ENCODE peak calls at places on chromosomes 5 and 9, in five cellular contexts. X is right atrium auricular region, F is fibroblast of lung, A is lower lobe of right lung, H is dorsolateral prefrontal cortex. C is an unnamed sample.
A peak's percentile ranks its signal among the peaks of the same experiment; 100 is the strongest.

GRCh38 chr5:110590187-110590586 is 136.3 kb downstream of the TMEM232 start:
- DNase-seq in X (no peak), F (peak; percentile 25), A (no peak), H (no peak), C (peak; percentile 10)

GRCh38 chr5:156431956-156432829 is 105.2 kb downstream of the SGCD start:
- DNase-seq in X (no peak), F (no peak), A (no peak), H (no peak), C (no peak)

GRCh38 chr9:78025186-78025585 is 6.4 kb downstream of the GNAQ start:
- DNase-seq in X (no peak), F (no peak), A (no peak), H (no peak), C (no peak)

GRCh38 chr9:7259544-7260241 is 501.9 kb downstream of the KDM4C start:
- DNase-seq in X (no peak), F (no peak), A (no peak), H (no peak), C (no peak)

GRCh38 chr5:136036293-136036911 is 7.6 kb downstream of the TGFBI start:
- DNase-seq in X (no peak), F (no peak), A (no peak), H (no peak), C (no peak)

GRCh38 chr5:76083555-76084495 is 642 bp downstream of the SV2C start:
- DNase-seq in X (no peak), F (no peak), A (no peak), H (no peak), C (no peak)

GRCh38 chr9:71509054-71509453 is 259.3 kb downstream of the CEMIP2 start:
- DNase-seq in X (no peak), F (no peak), A (no peak), H (no peak), C (no peak)

GRCh38 chr5:50709471-50709870 is 43.0 kb downstream of the PARP8 start:
- DNase-seq in X (no peak), F (peak; percentile 49), A (no peak), H (no peak), C (no peak)

GRCh38 chr5:135271533-135272310 is 127.3 kb downstream of the MACROH2A1 start:
- DNase-seq in X (no peak), F (peak; percentile 34), A (no peak), H (no peak), C (no peak)

GRCh38 chr5:59001154-59001553 is 418.3 kb downstream of the RAB3C start:
- DNase-seq in X (no peak), F (no peak), A (no peak), H (no peak), C (no peak)

GRCh38 chr5:87099967-87100366 is 167.7 kb upstream of the RASA1 start:
- DNase-seq in X (no peak), F (no peak), A (no peak), H (no peak), C (no peak)

GRCh38 chr9:113600871-113601545 is 137.5 kb downstream of the RGS3 start:
- DNase-seq in X (no peak), F (no peak), A (peak; percentile 21), H (no peak), C (no peak)

GRCh38 chr5:147427784-147428401 is 82.0 kb downstream of the DPYSL3 start:
- DNase-seq in X (peak; percentile 69), F (peak; percentile 64), A (no peak), H (no peak), C (no peak)

GRCh38 chr9:91298304-91298703 is 63.4 kb downstream of the AUH start:
- DNase-seq in X (no peak), F (peak; percentile 91), A (no peak), H (no peak), C (no peak)

GRCh38 chr5:129631946-129632345 is 115.9 kb upstream of the MINAR2 start:
- DNase-seq in X (no peak), F (peak; percentile 2), A (no peak), H (no peak), C (no peak)

GRCh38 chr5:65994117-65994786 is 67.9 kb downstream of the ERBIN start:
- DNase-seq in X (no peak), F (no peak), A (no peak), H (no peak), C (no peak)

GRCh38 chr5:56100429-56101176 is 105.8 kb upstream of the IL6ST start:
- DNase-seq in X (no peak), F (no peak), A (no peak), H (no peak), C (no peak)

GRCh38 chr9:121725008-121725795 is 73.8 kb downstream of the DAB2IP start:
- DNase-seq in X (peak; percentile 98), F (peak; percentile 100), A (peak; percentile 84), H (peak; percentile 90), C (peak; percentile 83)

GRCh38 chr9:125785187-125785840 is 38.1 kb downstream of the PBX3 start:
- DNase-seq in X (no peak), F (no peak), A (no peak), H (no peak), C (no peak)

GRCh38 chr5:170760126-170760525 is 23.4 kb upstream of the GABRP start:
- DNase-seq in X (no peak), F (no peak), A (no peak), H (no peak), C (no peak)

GRCh38 chr5:79070002-79070567 is 518 bp downstream of the BHMT2 start:
- DNase-seq in X (no peak), F (peak; percentile 34), A (no peak), H (no peak), C (no peak)

GRCh38 chr5:150175536-150175935 is 9.0 kb downstream of the CDX1 start:
- DNase-seq in X (no peak), F (no peak), A (no peak), H (no peak), C (no peak)

GRCh38 chr5:116626272-116626723 is 51.7 kb upstream of the SEMA6A start:
- DNase-seq in X (peak; percentile 93), F (peak; percentile 90), A (no peak), H (peak; percentile 36), C (no peak)

GRCh38 chr9:89483592-89484474 is 14.1 kb downstream of the SEMA4D start:
- DNase-seq in X (no peak), F (no peak), A (peak; percentile 60), H (no peak), C (no peak)

GRCh38 chr9:74755355-74755754 is 132.4 kb downstream of the TRPM6 start:
- DNase-seq in X (no peak), F (no peak), A (no peak), H (no peak), C (no peak)

GRCh38 chr9:72363226-72363625 is 1.8 kb downstream of the ZFAND5 start:
- DNase-seq in X (no peak), F (no peak), A (no peak), H (no peak), C (no peak)

GRCh38 chr5:33641722-33642505 is 201.1 kb downstream of the TARS1 start:
- DNase-seq in X (no peak), F (peak; percentile 58), A (no peak), H (no peak), C (no peak)

GRCh38 chr5:156479864-156480263 is 152.9 kb downstream of the SGCD start:
- DNase-seq in X (no peak), F (peak; percentile 98), A (no peak), H (no peak), C (peak; percentile 46)

GRCh38 chr5:18985397-18985796 is 1002.6 kb downstream of the CDH18 start:
- DNase-seq in X (no peak), F (no peak), A (no peak), H (no peak), C (no peak)

GRCh38 chr5:35407697-35408096 is 177.4 kb upstream of the PRLR start:
- DNase-seq in X (no peak), F (no peak), A (no peak), H (no peak), C (no peak)

DNA sequence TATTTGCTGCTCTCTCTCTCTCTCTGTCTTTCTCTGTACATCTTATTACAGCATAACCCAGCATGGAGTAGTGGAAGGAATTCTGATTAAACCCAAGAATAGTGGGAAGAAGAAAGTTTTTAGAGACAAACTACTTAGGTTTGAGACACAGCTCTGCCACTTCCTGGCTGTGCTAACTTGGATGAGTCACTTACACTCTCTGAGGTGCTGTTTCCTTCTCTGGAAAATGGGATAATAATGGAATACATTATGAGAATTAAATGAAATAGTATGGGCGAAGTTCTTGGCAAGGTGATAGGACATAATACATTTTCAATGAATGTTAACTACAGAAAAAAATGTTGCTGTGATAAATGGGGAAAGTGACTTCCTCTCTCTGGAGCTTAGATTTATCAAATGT is 27.4 kb downstream of the KIF4B start:
- DNase-seq in X (no peak), F (no peak), A (no peak), H (no peak), C (no peak)
- H3K4me3 ChIP-seq in X (no peak overlapping the region), F (no peak overlapping the region), A (no peak overlapping the region), H (no peak overlapping the region), C (no peak overlapping the region)

DNA sequence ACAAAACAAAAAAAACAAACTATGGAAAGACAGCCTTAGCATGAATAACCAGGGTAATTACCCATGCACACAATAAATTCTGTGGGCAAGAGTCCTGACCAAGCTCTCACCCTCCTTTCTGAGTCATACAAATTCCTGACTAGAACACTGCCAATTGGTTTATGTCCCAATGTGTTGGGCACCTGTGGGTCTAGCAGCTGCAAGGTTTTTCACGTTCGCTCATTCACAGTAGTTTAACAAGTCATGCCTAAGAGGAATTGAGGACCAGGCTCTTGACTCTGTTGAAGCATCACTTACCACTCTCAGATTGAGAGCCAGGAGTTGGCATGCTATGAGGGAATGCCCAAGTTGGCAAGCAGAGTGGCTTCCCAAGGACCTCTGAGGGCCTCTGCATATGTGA is 205.5 kb upstream of the SLC24A2 start:
- DNase-seq in X (no peak), F (peak; percentile 26), A (peak; percentile 45), H (no peak), C (no peak)
- H3K4me3 ChIP-seq in X (no peak overlapping the region), F (no peak overlapping the region), A (no peak overlapping the region), H (no peak overlapping the region), C (no peak overlapping the region)

GRCh38 chr5:54234304-54234938 is 76.0 kb downstream of the ARL15 start:
- DNase-seq in X (no peak), F (peak; percentile 81), A (no peak), H (no peak), C (no peak)
- H3K4me3 ChIP-seq in X (no peak overlapping the region), F (no peak overlapping the region), A (no peak overlapping the region), H (no peak overlapping the region), C (no peak overlapping the region)

DNA sequence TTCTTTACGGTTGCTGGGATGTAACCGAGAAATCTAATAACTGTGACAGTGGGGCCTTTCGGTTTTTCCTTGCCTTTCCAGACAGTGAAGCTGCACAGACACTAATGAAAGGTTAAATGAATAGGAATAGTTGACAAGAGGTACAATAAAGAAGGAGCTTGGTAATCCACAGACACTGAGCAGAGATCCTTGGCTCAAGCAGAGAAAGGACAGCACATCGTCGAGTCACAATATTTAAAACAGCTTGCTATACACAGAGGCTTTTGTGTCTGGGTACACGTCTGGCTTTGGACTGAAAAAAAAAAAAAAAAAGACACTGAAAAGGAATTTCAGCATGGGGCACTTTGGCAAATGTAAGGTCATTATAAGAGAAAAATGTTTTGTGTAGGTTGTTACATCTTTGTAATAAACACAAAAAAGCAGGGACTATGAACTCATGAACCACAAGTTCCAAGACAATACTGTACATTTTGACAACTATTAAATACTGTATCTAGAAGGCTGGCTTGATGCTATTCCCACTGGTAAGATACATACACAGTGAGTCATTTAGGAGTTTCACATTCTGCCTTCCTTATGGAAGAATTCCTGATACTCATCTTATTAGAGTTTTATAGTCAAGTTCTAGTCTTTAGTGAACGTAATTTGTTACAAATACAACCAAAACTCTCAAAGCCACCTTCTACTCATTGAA is 5.6 kb downstream of the BNC2 start:
- DNase-seq in X (no peak), F (peak; percentile 66), A (no peak), H (no peak), C (no peak)
- H3K4me3 ChIP-seq in X (no peak overlapping the region), F (peak overlapping the region; percentile 45), A (no peak overlapping the region), H (no peak overlapping the region), C (no peak overlapping the region)

GRCh38 chr9:108683245-108683644 is 172.5 kb downstream of the ACTL7B start:
- DNase-seq in X (peak; percentile 9), F (no peak), A (no peak), H (no peak), C (no peak)
- H3K4me3 ChIP-seq in X (no peak overlapping the region), F (no peak overlapping the region), A (no peak overlapping the region), H (no peak overlapping the region), C (no peak overlapping the region)

C was measured in Peyer's patch.